ENCODE peak calls at places on chromosomes 1 and 21, in nine cellular contexts. Z, K, G, F, N, R, Q, H and L are unnamed samples.

GRCh38 chr1:101165944-101166343 is 70.9 kb upstream of the S1PR1 start:
- DNase-seq in R (no peak), N (peak; percentile 31), F (no peak), K (no peak), G (no peak), Q (no peak), Z (no peak), H (no peak), L (no peak)

GRCh38 chr1:180912801-180913616 is at the start of gene KIAA1614:
- DNase-seq in F (no peak), Q (peak; percentile 45), R (peak; percentile 68), N (peak; percentile 68), H (no peak), K (peak; percentile 72), G (peak; percentile 49), Z (peak; percentile 13), L (no peak)

GRCh38 chr1:170881268-170882265 is 53.8 kb upstream of the MROH9 start:
- DNase-seq in H (no peak), G (no peak), F (no peak), Z (peak; percentile 19), R (peak; percentile 75), N (peak; percentile 17), K (peak; percentile 7), Q (peak; percentile 66), L (no peak)

GRCh38 chr1:201447911-201448871 is 20.8 kb downstream of the PHLDA3 start:
- DNase-seq in Q (peak; percentile 73), K (peak; percentile 84), F (no peak), N (peak; percentile 91), R (peak; percentile 87), Z (peak; percentile 88), G (peak; percentile 76), H (peak; percentile 56), L (peak; percentile 88)

GRCh38 chr1:9494936-9495758 is 44.1 kb upstream of the SLC25A33 start:
- DNase-seq in G (peak; percentile 75), F (no peak), Z (peak; percentile 58), H (peak; percentile 53), Q (peak; percentile 38), N (peak; percentile 82), R (peak; percentile 57), K (peak; percentile 81), L (peak; percentile 89)

GRCh38 chr1:42004322-42004721 is 85.6 kb upstream of the HIVEP3 start:
- DNase-seq in R (no peak), H (no peak), K (no peak), N (no peak), Z (no peak), G (no peak), Q (no peak), F (no peak), L (no peak)

GRCh38 chr1:72170246-72170645 is 112.1 kb downstream of the NEGR1 start:
- DNase-seq in R (no peak), H (no peak), G (no peak), Z (no peak), N (no peak), Q (no peak), K (no peak), F (no peak), L (no peak)

GRCh38 chr1:60035925-60036324 is 37.6 kb downstream of the C1orf87 start:
- DNase-seq in K (no peak), Q (no peak), F (no peak), Z (no peak), G (no peak), R (no peak), H (no peak), N (no peak), L (no peak)

GRCh38 chr1:19648689-19649088 is 4.6 kb downstream of the NBL1 start:
- DNase-seq in G (no peak), K (peak; percentile 28), Z (no peak), F (no peak), Q (no peak), R (peak; percentile 52), H (no peak), N (peak; percentile 96), L (no peak)

GRCh38 chr21:45486443-45487160 is 55.6 kb downstream of the SLC19A1 start:
- DNase-seq in G (no peak), R (no peak), N (no peak), Q (no peak), K (no peak), H (no peak), F (no peak), Z (no peak), L (no peak)

GRCh38 chr21:45485686-45486442 is 56.4 kb downstream of the SLC19A1 start:
- DNase-seq in K (no peak), H (no peak), Q (no peak), N (no peak), F (no peak), Z (no peak), R (no peak), G (no peak), L (no peak)

GRCh38 chr21:45482899-45483821 is 59.1 kb downstream of the SLC19A1 start:
- DNase-seq in R (no peak), F (no peak), Q (no peak), K (no peak), N (no peak), H (no peak), G (no peak), Z (no peak), L (no peak)

GRCh38 chr21:45481977-45482898 is 60.0 kb downstream of the SLC19A1 start:
- DNase-seq in F (no peak), R (no peak), Z (no peak), G (no peak), Q (no peak), K (no peak), N (no peak), H (no peak), L (no peak)

GRCh38 chr21:45484318-45484717 is 57.9 kb downstream of the SLC19A1 start:
- DNase-seq in H (no peak), Z (no peak), G (no peak), R (no peak), N (no peak), F (no peak), K (no peak), Q (no peak), L (no peak)
- TF ChIP-seq CTCF in H (no peak), Z (no peak), G (no peak), R (no peak), N (no peak), F (no peak), K (no peak), Q (no peak), L (no peak)

GRCh38 chr1:24987424-24987823 is 57.3 kb upstream of the RUNX3 start:
- DNase-seq in H (no peak), G (no peak), Q (no peak), N (no peak), F (no peak), R (no peak), K (no peak), Z (no peak), L (no peak)

GRCh38 chr1:24990136-24990535 is 60.1 kb upstream of the RUNX3 start:
- DNase-seq in K (no peak), Z (no peak), R (no peak), G (no peak), F (no peak), H (no peak), N (no peak), Q (no peak), L (no peak)

GRCh38 chr1:24989082-24989481 is 59.0 kb upstream of the RUNX3 start:
- DNase-seq in R (no peak), H (no peak), Q (no peak), G (no peak), K (no peak), N (no peak), F (no peak), Z (no peak), L (no peak)

GRCh38 chr1:24987875-24988559 is 57.9 kb upstream of the RUNX3 start:
- DNase-seq in Q (no peak), F (no peak), Z (no peak), R (no peak), K (peak; percentile 67), N (no peak), G (no peak), H (no peak), L (peak; percentile 70)

GRCh38 chr1:24988560-24988912 is 58.5 kb upstream of the RUNX3 start:
- DNase-seq in Q (no peak), K (no peak), N (no peak), Z (no peak), H (no peak), F (no peak), G (no peak), R (no peak), L (no peak)
- TF ChIP-seq CTCF in Q (no peak), K (no peak), N (no peak), Z (no peak), H (no peak), F (no peak), G (no peak), R (no peak), L (no peak)

DNA sequence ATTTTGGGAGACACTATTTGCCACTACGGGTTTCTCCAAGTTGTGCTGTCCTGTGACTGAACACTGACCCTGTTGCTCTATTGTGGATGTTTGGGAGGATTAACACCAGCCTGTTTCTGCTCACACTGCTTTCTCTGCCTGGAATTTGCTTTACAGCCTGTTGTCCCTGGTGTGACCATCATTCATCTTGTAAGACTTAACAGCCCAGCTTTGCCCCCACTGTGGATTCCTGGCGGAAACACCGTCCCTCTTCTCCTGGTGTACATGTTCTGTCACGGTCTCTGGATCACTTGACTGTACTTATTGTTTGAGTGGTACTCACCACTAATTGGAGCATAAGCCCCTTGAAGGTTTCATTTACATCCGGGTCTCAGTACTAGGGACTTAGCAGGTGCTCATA is 32.2 kb downstream of the VANGL1 start:
- DNase-seq in F (no peak), H (no peak), G (no peak), Z (no peak), K (no peak), R (no peak), N (no peak), Q (no peak), L (no peak)
- TF ChIP-seq CTCF in F (no peak), H (no peak), G (no peak), Z (no peak), K (no peak), R (no peak), N (no peak), Q (no peak), L (no peak)

GRCh38 chr1:194164755-194165154 is 978.3 kb upstream of the B3GALT2 start:
- DNase-seq in R (no peak), K (no peak), Z (no peak), G (no peak), N (no peak), Q (no peak), H (no peak), F (no peak), L (no peak)

GRCh38 chr1:194161591-194161990 is 975.2 kb upstream of the B3GALT2 start:
- DNase-seq in G (no peak), R (no peak), Z (no peak), H (no peak), K (no peak), N (no peak), Q (no peak), F (no peak), L (no peak)

GRCh38 chr1:194155962-194156361 is 969.5 kb upstream of the B3GALT2 start:
- DNase-seq in F (no peak), R (no peak), H (no peak), G (no peak), Q (no peak), K (no peak), Z (no peak), N (no peak), L (no peak)

DNA sequence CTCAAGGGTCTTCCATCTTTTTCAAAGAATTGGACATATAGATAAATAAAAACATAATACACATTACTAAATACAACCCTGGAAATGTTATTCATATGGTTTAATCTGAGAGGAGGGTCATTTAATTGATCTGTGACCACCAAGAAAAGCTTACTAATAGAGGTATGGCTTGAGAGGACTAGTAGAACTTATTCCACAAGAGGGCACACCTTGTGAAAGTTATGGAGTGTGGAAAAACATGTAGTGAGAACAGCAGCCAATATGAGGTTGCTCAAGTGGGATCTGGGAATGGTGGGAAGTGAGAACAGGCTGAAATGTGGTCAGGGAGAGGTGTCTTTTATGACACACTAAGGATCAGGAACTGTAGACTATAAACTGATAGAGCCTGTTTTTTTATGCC is 973.5 kb upstream of the B3GALT2 start:
- DNase-seq in F (no peak), Q (no peak), R (no peak), K (no peak), G (no peak), Z (no peak), H (no peak), N (peak; percentile 17), L (no peak)
- TF ChIP-seq CTCF in F (no peak), Q (no peak), R (no peak), K (no peak), G (no peak), Z (no peak), H (no peak), N (peak; percentile 34), L (no peak)